ENCODE peak calls at places on chromosomes 6 and 20, in eight cellular contexts. F, I, X, D, Z, H, B and W are unnamed samples.

GRCh38 chr20:17809714-17810631 is 110.2 kb downstream of the BANF2 start:
- DNase-seq in B (no peak), X (peak), H (peak), D (no peak), Z (no peak), I (no peak), F (no peak), W (no peak)

GRCh38 chr6:80181352-80182081 is 75.0 kb downstream of the BCKDHB start:
- DNase-seq in F (no peak), B (no peak), H (no peak), I (no peak), Z (no peak), D (no peak), X (peak), W (no peak)

GRCh38 chr6:158018370-158018771 is 36.7 kb downstream of the SYNJ2 start:
- DNase-seq in F (no peak), B (no peak), D (no peak), Z (no peak), H (no peak), I (peak), X (no peak), W (no peak)

GRCh38 chr6:45422541-45423110 is 44.9 kb upstream of the SUPT3H start:
- DNase-seq in X (no peak), Z (no peak), F (no peak), D (no peak), B (peak), I (peak), H (peak), W (peak)

GRCh38 chr20:4470375-4470774 is 251.3 kb upstream of the PRND start:
- DNase-seq in X (peak), I (peak), F (no peak), Z (no peak), D (no peak), B (no peak), H (no peak), W (no peak)

GRCh38 chr20:48648482-48649051 is 179.2 kb downstream of the PREX1 start:
- DNase-seq in X (no peak), D (peak), B (no peak), H (peak), I (no peak), F (peak), Z (no peak), W (no peak)

GRCh38 chr6:163525926-163526325 is 111.4 kb downstream of the QKI start:
- DNase-seq in B (no peak), X (no peak), Z (no peak), I (no peak), F (no peak), H (no peak), D (no peak), W (no peak)

GRCh38 chr20:623041-623440 is 12.9 kb upstream of the TCF15 start:
- DNase-seq in X (no peak), D (no peak), B (no peak), H (no peak), I (no peak), Z (no peak), F (no peak), W (no peak)

GRCh38 chr20:24704899-24705298 is 235.5 kb downstream of the SYNDIG1 start:
- DNase-seq in I (no peak), Z (no peak), X (no peak), B (no peak), F (no peak), H (no peak), D (no peak), W (no peak)

GRCh38 chr20:38842558-38842981 is 37.1 kb downstream of the PPP1R16B start:
- DNase-seq in B (no peak), X (no peak), D (no peak), H (no peak), I (no peak), F (no peak), Z (no peak), W (no peak)

GRCh38 chr20:39936401-39936800 is 752.6 kb downstream of the MAFB start:
- DNase-seq in D (no peak), B (no peak), F (no peak), X (no peak), I (no peak), Z (no peak), H (no peak), W (no peak)

GRCh38 chr20:50728981-50729874 is 2.2 kb upstream of the PARD6B start:
- DNase-seq in I (no peak), X (peak), B (no peak), H (no peak), F (peak), Z (no peak), D (peak), W (peak)